ENCODE peak calls at places on chromosomes 11 and 22, in eight cellular contexts. N, H, L, D, J, X, B and V are unnamed samples.

GRCh38 chr11:66845143-66845875 is 2.1 kb downstream of the RCE1 start:
- DNase-seq in N (peak; percentile 13), H (peak; percentile 32), L (no peak), D (no peak), J (no peak), X (no peak), B (no peak), V (no peak)

GRCh38 chr11:134228625-134229024 is 4.2 kb downstream of the VPS26B start:
- DNase-seq in N (no peak), H (no peak), L (no peak), D (no peak), J (no peak), X (no peak), B (no peak), V (no peak)

GRCh38 chr22:25380141-25380747 is 160.8 kb downstream of the CRYBB2 start:
- DNase-seq in N (no peak), H (no peak), L (no peak), D (no peak), J (no peak), X (no peak), B (no peak), V (no peak)

GRCh38 chr11:72569966-72570892 is 104.0 kb downstream of the PDE2A start:
- DNase-seq in N (no peak), H (no peak), L (no peak), D (no peak), J (no peak), X (no peak), B (no peak), V (no peak)

GRCh38 chr11:45393826-45394225 is 107.7 kb upstream of the SYT13 start:
- DNase-seq in N (no peak), H (no peak), L (no peak), D (no peak), J (no peak), X (no peak), B (no peak), V (no peak)

GRCh38 chr11:33835143-33835878 is 56.6 kb downstream of the LMO2 start:
- DNase-seq in N (no peak), H (no peak), L (peak; percentile 48), D (no peak), J (no peak), X (no peak), B (peak; percentile 33), V (no peak)

GRCh38 chr22:22921575-22921974 is 34.0 kb downstream of the IGLL5 start:
- DNase-seq in N (no peak), H (no peak), L (no peak), D (no peak), J (no peak), X (no peak), B (no peak), V (no peak)

GRCh38 chr11:115611343-115611742 is 107.1 kb upstream of the CADM1 start:
- DNase-seq in N (no peak), H (no peak), L (no peak), D (no peak), J (no peak), X (no peak), B (no peak), V (no peak)

GRCh38 chr11:114201219-114201618 is 95.0 kb upstream of the NNMT start:
- DNase-seq in N (no peak), H (no peak), L (no peak), D (no peak), J (no peak), X (no peak), B (no peak), V (no peak)

GRCh38 chr11:114202011-114202609 is 94.1 kb upstream of the NNMT start:
- DNase-seq in N (no peak), H (no peak), L (no peak), D (no peak), J (no peak), X (no peak), B (no peak), V (no peak)

GRCh38 chr11:114199051-114199450 is 97.1 kb upstream of the NNMT start:
- DNase-seq in N (no peak), H (no peak), L (no peak), D (no peak), J (no peak), X (no peak), B (no peak), V (no peak)

GRCh38 chr11:114200785-114201184 is 95.4 kb upstream of the NNMT start:
- DNase-seq in N (no peak), H (no peak), L (no peak), D (no peak), J (no peak), X (no peak), B (no peak), V (no peak)

DNA sequence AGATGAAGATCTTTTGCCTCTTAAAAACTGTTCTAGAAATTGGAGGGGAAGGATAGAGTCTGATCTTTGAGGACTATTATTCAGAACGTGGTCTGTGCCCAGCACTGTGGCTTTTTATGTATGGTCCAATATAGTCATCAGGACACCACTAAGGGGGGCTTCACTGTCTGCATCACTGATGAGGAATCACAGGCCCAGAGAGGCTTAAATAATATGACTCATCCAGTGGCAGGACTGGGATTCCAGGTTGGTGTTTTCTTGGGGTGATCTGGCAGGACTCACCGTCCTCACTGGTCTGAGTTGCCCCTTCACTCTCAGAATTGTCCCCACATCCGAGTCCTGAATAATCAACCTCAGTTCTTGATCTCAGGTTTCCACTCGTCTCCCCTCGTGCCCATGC is 95.8 kb upstream of the NNMT start:
- DNase-seq in N (no peak), H (no peak), L (no peak), D (no peak), J (no peak), X (no peak), B (no peak), V (no peak)
- H3K4me1 ChIP-seq in N (peaks cover 52% of the 10 kb centered on the region), H (peaks cover 85% of the 10 kb centered on the region), L (no peaks in the 10 kb centered on the region), D (peaks cover 20% of the 10 kb centered on the region), J (no peaks in the 10 kb centered on the region), X (no peaks in the 10 kb centered on the region), B (peaks cover 36% of the 10 kb centered on the region), V (peaks cover 26% of the 10 kb centered on the region)

GRCh38 chr22:43835736-43836135 is 23.6 kb upstream of the EFCAB6 start:
- DNase-seq in N (no peak), H (peak; percentile 30), L (no peak), D (no peak), J (no peak), X (no peak), B (no peak), V (no peak)

GRCh38 chr22:43832393-43833265 is 20.5 kb upstream of the EFCAB6 start:
- DNase-seq in N (no peak), H (peak; percentile 51), L (no peak), D (peak; percentile 51), J (no peak), X (no peak), B (no peak), V (no peak)

GRCh38 chr22:43833286-43834240 is 21.5 kb upstream of the EFCAB6 start:
- DNase-seq in N (no peak), H (peak; percentile 39), L (no peak), D (peak; percentile 50), J (no peak), X (no peak), B (peak; percentile 22), V (no peak)

GRCh38 chr22:43837666-43838065 is 24.6 kb downstream of the SULT4A1 start:
- DNase-seq in N (no peak), H (peak; percentile 17), L (no peak), D (no peak), J (no peak), X (no peak), B (no peak), V (no peak)

DNA sequence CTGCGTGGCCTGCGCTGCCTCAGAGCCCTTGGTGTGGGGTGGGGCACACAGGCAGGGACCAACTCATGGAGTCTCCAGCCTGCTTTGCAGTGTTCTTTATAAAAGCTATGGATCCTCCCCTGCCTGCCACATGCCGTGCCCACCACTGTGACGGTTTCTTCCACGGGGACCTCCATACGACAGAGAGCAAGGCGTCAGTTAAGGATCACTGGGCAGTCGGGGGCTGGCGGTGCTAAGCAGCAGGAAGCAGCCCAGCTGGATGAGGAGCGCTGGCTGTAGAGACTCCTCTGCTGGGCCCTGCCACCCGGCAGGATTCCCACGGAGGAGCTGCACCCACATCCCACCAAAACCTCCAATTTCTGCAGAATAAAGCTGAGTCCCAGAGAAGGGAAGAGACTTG is 23.1 kb upstream of the EFCAB6 start:
- DNase-seq in N (no peak), H (peak; percentile 43), L (no peak), D (peak; percentile 25), J (no peak), X (no peak), B (no peak), V (no peak)
- H3K36me3 ChIP-seq in N (no peaks in the 10 kb centered on the region), H (no peaks in the 10 kb centered on the region), L (no peaks in the 10 kb centered on the region), D (no peaks in the 10 kb centered on the region), J (no peaks in the 10 kb centered on the region), X (no peaks in the 10 kb centered on the region), B (no peaks in the 10 kb centered on the region), V (no peaks in the 10 kb centered on the region)

GRCh38 chr11:13119361-13119760 is 110.2 kb downstream of the RASSF10 start:
- DNase-seq in N (no peak), H (no peak), L (no peak), D (no peak), J (no peak), X (no peak), B (no peak), V (no peak)

GRCh38 chr11:13118194-13118593 is 109.1 kb downstream of the RASSF10 start:
- DNase-seq in N (no peak), H (no peak), L (peak; percentile 78), D (no peak), J (no peak), X (no peak), B (no peak), V (no peak)

GRCh38 chr11:13118691-13119090 is 109.6 kb downstream of the RASSF10 start:
- DNase-seq in N (no peak), H (no peak), L (no peak), D (no peak), J (no peak), X (no peak), B (no peak), V (no peak)

GRCh38 chr11:13120691-13121090 is 111.6 kb downstream of the RASSF10 start:
- DNase-seq in N (no peak), H (no peak), L (no peak), D (no peak), J (no peak), X (no peak), B (no peak), V (no peak)

DNA sequence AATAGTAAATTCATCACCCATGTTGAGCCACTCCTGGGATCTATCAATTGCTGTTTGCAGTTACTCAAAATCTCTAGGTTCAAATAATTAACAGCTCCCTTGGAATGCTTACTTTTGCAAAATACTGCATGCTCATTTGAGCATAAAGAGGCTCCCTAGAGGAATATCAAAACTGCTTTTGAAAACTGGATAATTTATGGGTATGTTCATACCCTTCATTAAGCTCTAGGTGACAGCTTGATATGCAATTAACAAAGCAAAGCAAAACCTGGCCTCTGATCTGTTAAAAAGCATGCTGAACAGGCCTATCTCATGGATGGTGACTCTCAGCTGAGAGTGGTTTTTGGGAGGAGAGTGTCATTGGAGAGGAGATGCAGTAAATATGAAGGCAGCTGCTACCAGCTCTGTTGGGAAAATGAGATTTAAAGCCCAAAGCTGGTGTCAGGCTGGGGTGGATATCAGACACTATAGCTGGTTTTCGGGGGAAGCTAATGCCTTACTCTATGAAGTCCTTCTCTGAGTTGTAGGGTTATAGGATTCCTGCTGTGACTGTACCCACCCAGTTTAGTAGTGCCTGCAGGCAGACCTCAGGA is 110.9 kb downstream of the RASSF10 start:
- DNase-seq in N (no peak), H (no peak), L (no peak), D (no peak), J (no peak), X (no peak), B (no peak), V (no peak)
- H3K4me1 ChIP-seq in N (no peaks in the 10 kb centered on the region), H (no peaks in the 10 kb centered on the region), L (peaks cover 21% of the 10 kb centered on the region), D (no peaks in the 10 kb centered on the region), J (no peaks in the 10 kb centered on the region), X (no peaks in the 10 kb centered on the region), B (no peaks in the 10 kb centered on the region), V (no peaks in the 10 kb centered on the region)

GRCh38 chr22:37564111-37564711 is 3.9 kb downstream of the CDC42EP1 start:
- DNase-seq in N (no peak), H (no peak), L (no peak), D (no peak), J (no peak), X (no peak), B (no peak), V (no peak)
- H3K36me3 ChIP-seq in N (no peaks in the 10 kb centered on the region), H (peaks cover 13% of the 10 kb centered on the region), L (peaks cover 45% of the 10 kb centered on the region), D (no peaks in the 10 kb centered on the region), J (no peaks in the 10 kb centered on the region), X (no peaks in the 10 kb centered on the region), B (no peaks in the 10 kb centered on the region), V (no peaks in the 10 kb centered on the region)